ENCODE peak calls at places on chromosomes 11 and 22, in four cellular contexts. One of them, this sample, is unnamed.

GRCh38 chr11:569273-569885 is 6.9 kb upstream of the PHRF1 start:
- DNase-seq in HCT116: no peak
- DNase-seq in kidney: peak; percentile 79
- DNase-seq in GM12878: no peak
- DNase-seq in this sample: no peak

GRCh38 chr11:46889251-46889650 is 29.1 kb downstream of the LRP4 start:
- DNase-seq in HCT116: no peak
- DNase-seq in kidney: no peak
- DNase-seq in GM12878: no peak
- DNase-seq in this sample: no peak

GRCh38 chr11:129731316-129731715 is 84.3 kb upstream of the TMEM45B start:
- DNase-seq in HCT116: no peak
- DNase-seq in kidney: peak; percentile 39
- DNase-seq in GM12878: no peak
- DNase-seq in this sample: no peak

GRCh38 chr11:132941024-132941646 is 591.2 kb downstream of the OPCML start:
- DNase-seq in HCT116: no peak
- DNase-seq in kidney: no peak
- DNase-seq in GM12878: no peak
- DNase-seq in this sample: peak; percentile 36

GRCh38 chr11:74182635-74183034 is 11.5 kb downstream of the PPME1 start:
- DNase-seq in HCT116: no peak
- DNase-seq in kidney: no peak
- DNase-seq in GM12878: no peak
- DNase-seq in this sample: no peak

GRCh38 chr11:114199051-114199450 is 97.1 kb upstream of the NNMT start:
- DNase-seq in HCT116: no peak
- DNase-seq in kidney: no peak
- DNase-seq in GM12878: no peak
- DNase-seq in this sample: no peak

GRCh38 chr22:38981005-38981658 is 1.0 kb upstream of the APOBEC3B start:
- DNase-seq in HCT116: peak; percentile 37
- DNase-seq in kidney: peak; percentile 79
- DNase-seq in GM12878: no peak
- DNase-seq in this sample: no peak

GRCh38 chr22:17418890-17419324 is 49.6 kb downstream of the CECR2 start:
- DNase-seq in HCT116: no peak
- DNase-seq in kidney: no peak
- DNase-seq in GM12878: no peak
- DNase-seq in this sample: no peak

GRCh38 chr11:12559011-12559410 is 115.2 kb upstream of the TEAD1 start:
- DNase-seq in HCT116: no peak
- DNase-seq in kidney: no peak
- DNase-seq in GM12878: no peak
- DNase-seq in this sample: no peak

GRCh38 chr11:12232819-12233601 is 122.6 kb downstream of the MICAL2 start:
- DNase-seq in HCT116: peak; percentile 55
- DNase-seq in kidney: no peak
- DNase-seq in GM12878: no peak
- DNase-seq in this sample: no peak

GRCh38 chr22:39128508-39128907 is 24.0 kb downstream of the CBX7 start:
- DNase-seq in HCT116: no peak
- DNase-seq in kidney: no peak
- DNase-seq in GM12878: no peak
- DNase-seq in this sample: no peak

GRCh38 chr11:14789879-14790484 is 102.0 kb downstream of the CYP2R1 start:
- DNase-seq in HCT116: no peak
- DNase-seq in kidney: no peak
- DNase-seq in GM12878: no peak
- DNase-seq in this sample: no peak

GRCh38 chr11:135069884-135070283 is 657.8 kb upstream of the B3GAT1 start:
- DNase-seq in HCT116: no peak
- DNase-seq in kidney: no peak
- DNase-seq in GM12878: no peak
- DNase-seq in this sample: no peak

GRCh38 chr11:17687946-17688670 is 31.3 kb upstream of the MYOD1 start:
- DNase-seq in HCT116: no peak
- DNase-seq in kidney: no peak
- DNase-seq in GM12878: no peak
- DNase-seq in this sample: no peak

GRCh38 chr11:67400251-67400941 is 1.3 kb downstream of the PPP1CA start:
- DNase-seq in HCT116: no peak
- DNase-seq in kidney: no peak
- DNase-seq in GM12878: no peak
- DNase-seq in this sample: no peak

GRCh38 chr11:117822031-117822521 is 2.5 kb downstream of the FXYD2 start:
- DNase-seq in HCT116: no peak
- DNase-seq in kidney: peak; percentile 90
- DNase-seq in GM12878: no peak
- DNase-seq in this sample: peak; percentile 84

GRCh38 chr22:43828711-43829447 is 16.8 kb upstream of the EFCAB6 start:
- DNase-seq in HCT116: no peak
- DNase-seq in kidney: peak; percentile 66
- DNase-seq in GM12878: no peak
- DNase-seq in this sample: no peak

GRCh38 chr11:8213390-8213789 is 44.6 kb upstream of the RIC3 start:
- DNase-seq in HCT116: no peak
- DNase-seq in kidney: no peak
- DNase-seq in GM12878: no peak
- DNase-seq in this sample: no peak

GRCh38 chr11:71354394-71355105 is 93.6 kb downstream of the DHCR7 start:
- DNase-seq in HCT116: no peak
- DNase-seq in kidney: no peak
- DNase-seq in GM12878: no peak
- DNase-seq in this sample: no peak

GRCh38 chr22:18079706-18080230 is 2.0 kb downstream of the PEX26 start:
- DNase-seq in HCT116: no peak
- DNase-seq in kidney: no peak
- DNase-seq in GM12878: no peak
- DNase-seq in this sample: no peak

GRCh38 chr11:66045177-66045639 is 3.8 kb downstream of the GAL3ST3 start:
- DNase-seq in HCT116: peak; percentile 63
- DNase-seq in kidney: peak; percentile 90
- DNase-seq in GM12878: no peak
- DNase-seq in this sample: peak; percentile 89

GRCh38 chr11:45806937-45807791 is 2.2 kb downstream of the SLC35C1 start:
- DNase-seq in HCT116: no peak
- DNase-seq in kidney: no peak
- DNase-seq in GM12878: no peak
- DNase-seq in this sample: no peak

GRCh38 chr11:66846671-66847091 is 3.4 kb downstream of the RCE1 start:
- DNase-seq in HCT116: no peak
- DNase-seq in kidney: peak; percentile 54
- DNase-seq in GM12878: no peak
- DNase-seq in this sample: no peak

GRCh38 chr11:2508793-2509192 is 64.0 kb downstream of the KCNQ1 start:
- DNase-seq in HCT116: no peak
- DNase-seq in kidney: peak; percentile 47
- DNase-seq in GM12878: no peak
- DNase-seq in this sample: no peak

DNA sequence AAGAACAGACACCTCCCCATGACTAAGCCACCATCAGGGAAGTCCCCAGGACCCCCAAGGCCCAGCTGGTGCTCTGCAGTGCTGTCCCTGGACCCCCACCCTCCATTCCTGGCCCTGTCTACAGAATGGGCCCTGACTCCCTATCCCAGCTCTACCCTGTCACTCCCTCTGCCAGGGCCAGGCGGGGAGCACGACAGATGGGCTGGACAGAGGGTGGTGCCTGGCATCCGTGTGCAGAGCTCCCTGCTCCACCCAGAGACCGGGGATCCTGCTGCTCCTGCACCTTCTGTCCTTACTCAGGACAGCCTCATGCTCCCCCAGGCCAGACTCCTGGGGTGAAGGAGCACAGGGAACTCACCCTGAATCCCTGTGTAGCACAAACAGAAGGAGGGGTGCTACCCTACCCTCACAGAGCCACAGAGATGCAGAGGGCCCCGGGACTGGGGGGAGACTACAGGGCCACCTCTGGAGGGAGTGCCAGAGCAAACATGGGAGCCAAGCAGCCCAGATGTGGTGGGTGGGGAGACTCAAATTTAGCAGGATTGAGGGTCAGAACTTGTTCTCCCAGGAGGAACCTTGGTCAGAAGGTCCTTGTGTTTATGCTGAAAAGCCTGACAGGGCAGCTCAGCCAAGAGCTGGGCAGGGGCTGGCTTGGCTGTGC is 2.0 kb downstream of the ARVCF start:
- DNase-seq in HCT116: no peak
- DNase-seq in kidney: peak; percentile 63
- DNase-seq in GM12878: no peak
- DNase-seq in this sample: no peak
- H3K4me1 ChIP-seq in HCT116: peaks cover 28% of the 10 kb centered on the region
- H3K4me1 ChIP-seq in kidney: peaks cover 27% of the 10 kb centered on the region
- H3K4me1 ChIP-seq in GM12878: no peaks in the 10 kb centered on the region
- H3K4me1 ChIP-seq in this sample: peaks cover 18% of the 10 kb centered on the region

DNA sequence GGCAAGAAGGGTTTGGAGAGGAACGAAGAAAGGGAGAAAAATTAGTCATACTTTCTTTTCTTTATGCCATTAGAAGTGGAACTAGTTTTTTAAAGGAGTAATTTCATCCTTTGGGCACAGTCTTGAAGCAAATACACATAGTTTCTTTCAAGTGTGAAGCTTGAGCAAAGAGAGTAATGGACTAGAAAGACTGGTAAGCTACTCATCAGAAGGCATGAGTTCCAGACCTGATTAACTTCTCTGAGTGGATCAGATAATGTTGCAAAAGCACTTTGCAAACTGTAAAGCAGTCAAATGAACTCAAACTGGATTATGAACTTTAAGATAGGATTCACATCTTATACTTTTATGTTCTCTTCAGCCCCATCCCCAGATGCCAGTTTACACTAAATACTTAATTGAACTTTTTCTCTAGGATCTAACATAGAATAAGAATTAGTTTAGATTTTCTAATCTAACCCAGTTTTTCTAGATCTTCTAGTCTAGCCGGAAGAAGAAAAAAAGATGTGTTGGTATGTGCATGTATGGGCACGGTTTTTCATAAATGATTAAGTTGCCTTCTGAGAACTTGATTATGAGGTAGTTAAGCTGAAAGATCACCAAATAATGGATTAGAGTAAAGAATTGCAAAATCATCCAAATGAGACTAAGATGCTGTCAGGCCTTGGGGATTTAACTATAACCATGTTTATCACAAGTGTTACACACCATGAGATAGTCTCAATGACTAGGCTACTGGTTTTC is 2.5 kb downstream of the DDIAS start:
- DNase-seq in HCT116: no peak
- DNase-seq in kidney: no peak
- DNase-seq in GM12878: no peak
- DNase-seq in this sample: no peak
- H3K9ac ChIP-seq in HCT116: no peak overlapping the region
- H3K9ac ChIP-seq in kidney: no peak overlapping the region
- H3K9ac ChIP-seq in GM12878: no peak overlapping the region
- H3K9ac ChIP-seq in this sample: no peak overlapping the region

GRCh38 chr11:77672276-77672675 is 34.7 kb upstream of the CLNS1A start:
- DNase-seq in HCT116: no peak
- DNase-seq in kidney: no peak
- DNase-seq in GM12878: no peak
- DNase-seq in this sample: no peak
- H3K4me1 ChIP-seq in HCT116: no peaks in the 10 kb centered on the region
- H3K4me1 ChIP-seq in kidney: no peaks in the 10 kb centered on the region
- H3K4me1 ChIP-seq in GM12878: no peaks in the 10 kb centered on the region
- H3K4me1 ChIP-seq in this sample: no peaks in the 10 kb centered on the region

GRCh38 chr22:48876951-48877350 is 950.7 kb downstream of the BRD1 start:
- DNase-seq in HCT116: no peak
- DNase-seq in kidney: no peak
- DNase-seq in GM12878: no peak
- DNase-seq in this sample: no peak
- H3K9ac ChIP-seq in HCT116: no peak overlapping the region
- H3K9ac ChIP-seq in kidney: no peak overlapping the region
- H3K9ac ChIP-seq in GM12878: no peak overlapping the region
- H3K9ac ChIP-seq in this sample: no peak overlapping the region